ENCODE peak calls at places on chromosomes 13 and 19, in six cellular contexts. H, N, J, U, D and S are unnamed samples.

GRCh38 chr13:111396457-111396856 is 76.0 kb downstream of the TEX29 start:
- DNase-seq in H (no peak), N (no peak), J (no peak), U (no peak), D (no peak), S (no peak)

GRCh38 chr13:94329754-94330551 is 149.5 kb downstream of the DCT start:
- DNase-seq in H (peak), N (no peak), J (no peak), U (no peak), D (no peak), S (no peak)

GRCh38 chr19:49488046-49488862 is 846 bp downstream of the RPL13A start:
- DNase-seq in H (no peak), N (no peak), J (peak), U (no peak), D (no peak), S (no peak)

GRCh38 chr19:5078666-5079409 is 109.9 kb downstream of the KDM4B start:
- DNase-seq in H (no peak), N (no peak), J (no peak), U (no peak), D (no peak), S (no peak)

GRCh38 chr19:44925114-44925891 is 10.9 kb downstream of the APOC1 start:
- DNase-seq in H (peak), N (no peak), J (no peak), U (no peak), D (no peak), S (peak)

GRCh38 chr13:30520571-30520970 is 54.8 kb upstream of the HMGB1 start:
- DNase-seq in H (peak), N (no peak), J (no peak), U (no peak), D (no peak), S (no peak)

GRCh38 chr13:104074326-104074725 is 1008.1 kb upstream of the SLC10A2 start:
- DNase-seq in H (no peak), N (no peak), J (no peak), U (no peak), D (no peak), S (no peak)

GRCh38 chr13:79581870-79582315 is 100.9 kb downstream of the NDFIP2 start:
- DNase-seq in H (peak), N (no peak), J (no peak), U (no peak), D (no peak), S (no peak)

GRCh38 chr13:64579331-64579730 is 2650.8 kb downstream of the PCDH9 start:
- DNase-seq in H (no peak), N (no peak), J (no peak), U (no peak), D (no peak), S (no peak)

GRCh38 chr13:108176685-108177274 is 38.6 kb downstream of the LIG4 start:
- DNase-seq in H (no peak), N (peak), J (peak), U (peak), D (peak), S (peak)

GRCh38 chr19:8388612-8388958 is 1.6 kb upstream of the RAB11B start:
- DNase-seq in H (no peak), N (no peak), J (no peak), U (no peak), D (no peak), S (no peak)

GRCh38 chr19:13099073-13099999 is 3.3 kb downstream of the LYL1 start:
- DNase-seq in H (no peak), N (peak), J (peak), U (peak), D (peak), S (peak)

GRCh38 chr13:46575321-46575721 is 22.4 kb downstream of the LRCH1 start:
- DNase-seq in H (peak), N (no peak), J (peak), U (no peak), D (no peak), S (no peak)

GRCh38 chr19:927707-928401 is 2.0 kb downstream of the ARID3A start:
- DNase-seq in H (no peak), N (no peak), J (no peak), U (peak), D (no peak), S (no peak)

GRCh38 chr19:39145180-39145953 is 19.8 kb downstream of the PAK4 start:
- DNase-seq in H (no peak), N (no peak), J (no peak), U (no peak), D (no peak), S (peak)

GRCh38 chr19:3171894-3172679 is 6.5 kb upstream of the S1PR4 start:
- DNase-seq in H (peak), N (peak), J (peak), U (no peak), D (no peak), S (no peak)

GRCh38 chr19:13430790-13431582 is 75.3 kb downstream of the CACNA1A start:
- DNase-seq in H (peak), N (peak), J (peak), U (peak), D (peak), S (peak)

GRCh38 chr19:5674734-5675133 is 5.6 kb downstream of the MICOS13 start:
- DNase-seq in H (no peak), N (no peak), J (no peak), U (no peak), D (no peak), S (no peak)

GRCh38 chr19:18063463-18063862 is 23.3 kb downstream of the IL12RB1 start:
- DNase-seq in H (peak), N (no peak), J (peak), U (peak), D (no peak), S (no peak)

GRCh38 chr13:60369242-60369641 is 27.8 kb upstream of the TDRD3 start:
- DNase-seq in H (no peak), N (no peak), J (no peak), U (peak), D (no peak), S (no peak)

GRCh38 chr13:89902223-89902622 is 1445.3 kb upstream of the MIR17HG start:
- DNase-seq in H (no peak), N (no peak), J (no peak), U (no peak), D (no peak), S (no peak)

GRCh38 chr13:35744566-35745203 is 268.2 kb upstream of the MAB21L1 start:
- DNase-seq in H (no peak), N (no peak), J (no peak), U (no peak), D (no peak), S (no peak)

GRCh38 chr13:107906131-107906530 is 309.2 kb downstream of the LIG4 start:
- DNase-seq in H (no peak), N (no peak), J (no peak), U (no peak), D (no peak), S (no peak)

GRCh38 chr13:41699759-41700158 is 242.4 kb downstream of the RGCC start:
- DNase-seq in H (no peak), N (no peak), J (no peak), U (no peak), D (no peak), S (no peak)

GRCh38 chr13:80360298-80360827 is 19.4 kb upstream of the SPRY2 start:
- DNase-seq in H (no peak), N (no peak), J (no peak), U (no peak), D (no peak), S (no peak)